ENCODE peak calls at places on chromosomes 6 and 20, in eight cellular contexts. G, B, W, F, V, T, A and O are unnamed samples.

GRCh38 chr6:44569931-44570385 is 182.5 kb downstream of the CDC5L start:
- DNase-seq in G (no peak), B (no peak), W (peak), F (no peak), V (no peak), T (no peak), A (peak), O (peak)

GRCh38 chr6:43093361-43094289 is 17.5 kb downstream of the PTK7 start:
- DNase-seq in G (peak), B (peak), W (peak), F (no peak), V (no peak), T (no peak), A (peak), O (peak)

GRCh38 chr20:25061821-25062530 is 4.0 kb upstream of the ACSS1 start:
- DNase-seq in G (no peak), B (no peak), W (no peak), F (no peak), V (no peak), T (no peak), A (no peak), O (no peak)

GRCh38 chr6:16477367-16478149 is 239.2 kb downstream of the GMPR start:
- DNase-seq in G (no peak), B (no peak), W (peak), F (no peak), V (no peak), T (no peak), A (no peak), O (no peak)

GRCh38 chr20:2991532-2991931 is 51.9 kb upstream of the GNRH2 start:
- DNase-seq in G (no peak), B (no peak), W (no peak), F (no peak), V (no peak), T (no peak), A (no peak), O (no peak)

GRCh38 chr6:123323419-123324329 is 313.1 kb downstream of the TRDN start:
- DNase-seq in G (peak), B (peak), W (peak), F (no peak), V (no peak), T (no peak), A (no peak), O (peak)

GRCh38 chr20:25222461-25223178 is 25.3 kb upstream of the PYGB start:
- DNase-seq in G (peak), B (no peak), W (no peak), F (no peak), V (no peak), T (no peak), A (no peak), O (no peak)

GRCh38 chr20:37702643-37703337 is 9.0 kb downstream of the CTNNBL1 start:
- DNase-seq in G (no peak), B (no peak), W (no peak), F (no peak), V (no peak), T (no peak), A (no peak), O (no peak)

GRCh38 chr20:22507240-22507961 is 77.0 kb downstream of the FOXA2 start:
- DNase-seq in G (no peak), B (no peak), W (no peak), F (no peak), V (no peak), T (no peak), A (no peak), O (no peak)

GRCh38 chr20:61828891-61829290 is 236.8 kb downstream of the TAF4 start:
- DNase-seq in G (no peak), B (no peak), W (no peak), F (no peak), V (no peak), T (no peak), A (no peak), O (no peak)